ENCODE peak calls at places on chromosome 11, in ten cellular contexts. W is fibroblast of lung, E is left ventricle myocardium inferior, R is heart right ventricle, Y is PC-3, G is right lobe of liver, S is Peyer's patch, V is cardiac muscle cell, N is keratinocyte, H is ovary. K is an unnamed sample.

GRCh38 chr11:2171531-2171930 is at the start of gene TH:
- DNase-seq in N (no peak), V (no peak), H (no peak), R (no peak), W (no peak), S (no peak), G (no peak), E (no peak), Y (no peak), K (no peak)

GRCh38 chr11:16945671-16946469 is 68.3 kb downstream of the PLEKHA7 start:
- DNase-seq in E (peak; percentile 39), R (peak; percentile 46), G (peak; percentile 73), V (peak; percentile 79), S (peak; percentile 48), H (peak; percentile 70), W (peak; percentile 60), Y (peak; percentile 78), N (peak; percentile 30), K (no peak)

GRCh38 chr11:47360341-47360740 is 7.8 kb upstream of the MYBPC3 start:
- DNase-seq in W (no peak), E (no peak), H (peak; percentile 12), V (no peak), S (no peak), Y (no peak), R (no peak), N (no peak), G (peak; percentile 34), K (no peak)

GRCh38 chr11:35192347-35192746 is 53.4 kb downstream of the CD44 start:
- DNase-seq in V (peak; percentile 96), E (peak; percentile 54), N (no peak), G (peak; percentile 82), Y (no peak), R (peak; percentile 58), H (no peak), W (peak; percentile 74), S (no peak), K (no peak)

GRCh38 chr11:2313051-2313951 is 11.5 kb downstream of the TSPAN32 start:
- DNase-seq in V (no peak), G (peak; percentile 58), E (peak; percentile 57), N (no peak), R (peak; percentile 35), Y (no peak), W (no peak), H (no peak), S (no peak), K (no peak)

GRCh38 chr11:111454561-111455192 is 57.5 kb downstream of the BTG4 start:
- DNase-seq in V (peak; percentile 72), W (peak; percentile 68), G (no peak), N (peak; percentile 66), Y (peak; percentile 80), H (no peak), E (no peak), S (no peak), R (peak; percentile 20), K (no peak)

GRCh38 chr11:45856044-45856468 is 8.8 kb downstream of the CRY2 start:
- DNase-seq in S (no peak), R (no peak), E (no peak), N (no peak), V (no peak), G (no peak), H (no peak), Y (no peak), W (peak; percentile 33), K (no peak)

GRCh38 chr11:123740787-123741158 is 687 bp downstream of the ZNF202 start:
- DNase-seq in E (no peak), N (no peak), R (peak; percentile 5), V (peak; percentile 7), H (no peak), G (no peak), S (no peak), Y (peak; percentile 15), W (peak; percentile 3), K (no peak)

GRCh38 chr11:9003573-9004309 is at the start of gene NRIP3:
- DNase-seq in Y (no peak), V (peak; percentile 81), N (no peak), S (peak; percentile 65), R (peak; percentile 59), E (peak; percentile 69), G (peak; percentile 65), H (peak; percentile 78), W (peak; percentile 45), K (peak; percentile 71)

GRCh38 chr11:60816590-60817157 is 25.2 kb upstream of the CCDC86 start:
- DNase-seq in V (no peak), H (no peak), N (no peak), Y (no peak), E (no peak), G (no peak), R (no peak), S (no peak), W (no peak), K (no peak)

GRCh38 chr11:70539360-70540095 is 141.2 kb downstream of the CTTN start:
- DNase-seq in R (no peak), V (no peak), H (no peak), Y (no peak), S (no peak), E (no peak), G (peak; percentile 29), W (no peak), N (no peak), K (no peak)

GRCh38 chr11:82797595-82797971 is 63.9 kb upstream of the FAM181B start:
- DNase-seq in R (no peak), H (no peak), E (no peak), Y (no peak), V (no peak), W (no peak), N (no peak), S (no peak), G (no peak), K (no peak)

GRCh38 chr11:112731538-112731937 is 229.7 kb upstream of the NCAM1 start:
- DNase-seq in N (no peak), H (no peak), E (no peak), R (no peak), S (no peak), W (no peak), V (no peak), G (no peak), Y (no peak), K (no peak)

GRCh38 chr11:12678991-12679390 is 4.8 kb downstream of the TEAD1 start:
- DNase-seq in G (no peak), E (no peak), Y (no peak), V (no peak), W (no peak), N (no peak), H (no peak), S (no peak), R (no peak), K (no peak)
- H3K27ac ChIP-seq in G (no peak overlapping the region), E (no peak overlapping the region), Y (peak overlapping the region; percentile 41), V (no peak overlapping the region), W (peak overlapping the region; percentile 29), N (no peak overlapping the region), H (no peak overlapping the region), S (no peak overlapping the region), R (no peak overlapping the region), K (no peak overlapping the region)

DNA sequence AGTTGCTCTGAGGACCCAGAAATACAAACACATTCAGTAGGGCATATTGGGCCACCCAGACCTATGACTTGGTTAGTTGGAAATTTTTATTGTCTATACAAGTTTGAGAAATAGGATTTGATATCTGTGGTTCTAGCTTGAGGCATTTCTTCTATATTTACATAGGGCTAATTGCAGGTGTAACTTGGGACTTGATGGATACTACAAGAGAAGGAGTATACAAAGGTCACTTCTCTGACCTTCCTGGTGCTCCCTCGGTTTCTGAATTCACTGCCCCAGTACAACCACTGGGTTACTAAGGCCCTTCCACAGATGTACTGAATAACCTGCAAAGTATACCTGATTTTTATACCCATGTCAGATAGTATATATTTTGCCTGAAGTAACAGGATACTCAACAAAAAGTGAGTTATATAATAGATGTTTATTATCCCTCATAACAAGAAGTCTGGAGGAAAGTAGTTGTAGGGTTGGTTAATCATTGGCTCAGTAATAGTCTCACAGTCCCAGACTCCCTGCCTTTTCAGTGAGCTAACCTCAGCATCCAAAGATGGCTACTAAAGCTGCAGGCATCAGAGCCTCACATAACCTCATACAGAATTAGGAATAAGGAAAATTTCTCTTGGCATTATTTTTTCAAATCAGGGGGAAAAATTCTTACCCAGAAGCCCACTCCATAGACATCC is 8.8 kb upstream of the PGR start:
- DNase-seq in H (no peak), E (no peak), R (no peak), W (no peak), S (no peak), N (no peak), V (no peak), G (no peak), Y (no peak), K (no peak)
- H3K9me3 ChIP-seq in H (no peaks in the 10 kb centered on the region), E (no peaks in the 10 kb centered on the region), R (no peaks in the 10 kb centered on the region), W (no peaks in the 10 kb centered on the region), S (no peaks in the 10 kb centered on the region), N (no peaks in the 10 kb centered on the region), V (no peaks in the 10 kb centered on the region), G (no peaks in the 10 kb centered on the region), Y (no peaks in the 10 kb centered on the region), K (no peaks in the 10 kb centered on the region)

DNA sequence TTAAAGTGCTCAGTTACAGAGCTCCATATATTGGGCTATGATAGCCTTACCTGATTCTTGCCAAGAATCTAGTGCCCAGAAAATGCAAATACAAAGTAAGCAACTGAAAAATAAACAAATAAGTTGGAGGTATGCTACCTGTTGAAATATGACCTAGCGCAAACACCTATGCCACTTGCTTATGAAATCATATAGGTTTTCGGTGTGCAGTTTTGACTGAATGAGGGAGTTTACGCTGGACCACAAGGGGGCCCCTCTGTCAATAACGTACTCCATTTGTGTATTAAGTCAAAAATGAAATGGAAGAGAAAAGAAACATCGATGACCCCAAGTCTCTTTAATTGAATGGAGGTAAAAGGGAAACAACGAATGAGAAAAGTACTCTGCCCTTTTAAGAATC is 84.9 kb upstream of the TRIM77 start:
- DNase-seq in E (no peak), R (no peak), W (no peak), S (no peak), N (no peak), G (no peak), Y (peak; percentile 35), V (peak; percentile 2), H (no peak), K (no peak)
- TF ChIP-seq CTCF in E (no peak), R (no peak), W (no peak), S (no peak), N (no peak), G (peak; percentile 33), Y (peak; percentile 58), V (peak; percentile 14), H (no peak), K (no peak)

DNA sequence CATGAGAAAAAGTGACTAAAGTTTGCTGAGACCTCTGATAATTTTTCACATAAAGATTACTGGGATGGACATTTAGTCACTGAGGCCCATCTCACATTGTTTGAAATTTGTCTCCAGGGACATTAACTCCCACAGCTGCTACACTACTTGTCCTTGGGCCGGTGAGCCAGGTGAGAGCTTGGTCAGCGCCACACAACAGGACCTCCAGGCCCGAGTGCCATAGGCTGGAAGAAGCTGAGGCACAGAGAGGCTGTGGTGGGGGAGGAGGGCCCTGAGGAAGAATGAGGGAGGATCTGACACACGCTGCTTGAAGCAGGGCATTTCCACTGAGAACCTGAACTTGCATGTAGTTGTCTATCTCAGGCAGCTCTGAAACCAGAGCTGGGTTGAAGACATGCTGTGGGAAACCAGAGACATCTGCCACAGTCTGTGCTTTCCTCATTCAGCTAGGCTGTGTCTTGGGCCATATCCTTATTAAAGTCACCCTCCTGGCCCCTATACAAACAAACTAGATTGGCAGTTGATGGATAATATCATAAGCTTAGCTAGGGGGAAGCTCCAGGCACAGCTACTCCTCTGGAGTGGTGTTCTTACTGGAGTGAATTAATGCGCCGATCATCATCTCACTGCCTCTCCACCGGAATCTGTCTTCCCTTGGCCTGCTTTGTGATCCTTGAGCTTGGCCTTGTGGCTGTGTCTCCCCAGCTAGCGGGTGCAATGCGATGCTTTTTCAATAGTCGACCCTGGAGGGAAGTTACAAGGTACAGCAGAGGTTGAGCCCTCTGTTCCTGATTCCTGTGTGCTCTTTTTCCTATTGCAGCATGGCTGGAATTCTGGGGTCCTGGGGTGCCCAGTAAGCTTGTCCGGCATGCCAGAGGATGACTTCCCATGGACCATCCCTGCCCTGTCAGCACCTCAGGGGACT is 225.3 kb upstream of the B3GAT1 start:
- DNase-seq in N (no peak), G (no peak), R (no peak), E (no peak), V (no peak), Y (no peak), H (no peak), S (no peak), W (no peak), K (no peak)
- H3K27ac ChIP-seq in N (no peak overlapping the region), G (no peak overlapping the region), R (no peak overlapping the region), E (no peak overlapping the region), V (no peak overlapping the region), Y (no peak overlapping the region), H (no peak overlapping the region), S (no peak overlapping the region), W (no peak overlapping the region), K (no peak overlapping the region)

K was measured in CD4-positive, alpha-beta T cell.